ENCODE peak calls at places on chromosomes 5 and 9, in six cellular contexts. I is CD4-positive, alpha-beta T cell; U is iris pigment epithelial cell; M is neuronal stem cell; Q is adrenal gland; F is left ventricle myocardium superior. H is an unnamed sample.

GRCh38 chr5:87645241-87645640 is 232.5 kb upstream of the CCNH start:
- DNase-seq in F (no peak), U (no peak), I (no peak), Q (no peak), M (no peak), H (no peak)

GRCh38 chr9:31166516-31166915 is 1217.9 kb upstream of the ACO1 start:
- DNase-seq in F (no peak), I (no peak), Q (no peak), U (no peak), M (no peak), H (no peak)

GRCh38 chr5:164057121-164057520 is 551.7 kb downstream of the MAT2B start:
- DNase-seq in M (no peak), Q (no peak), I (no peak), U (no peak), F (no peak), H (no peak)

GRCh38 chr5:31511305-31511704 is 20.6 kb downstream of the DROSHA start:
- DNase-seq in I (no peak), Q (no peak), U (no peak), M (no peak), F (no peak), H (no peak)

GRCh38 chr5:148956632-148957385 is 106.1 kb downstream of the SH3TC2 start:
- DNase-seq in U (no peak), M (no peak), I (no peak), Q (no peak), F (no peak), H (no peak)

GRCh38 chr5:140251527-140251973 is 51.4 kb downstream of the PFDN1 start:
- DNase-seq in I (peak; percentile 26), M (no peak), F (no peak), Q (no peak), U (peak; percentile 93), H (no peak)

GRCh38 chr9:5425006-5425628 is 12.6 kb downstream of the PLGRKT start:
- DNase-seq in U (peak; percentile 32), I (no peak), F (no peak), M (no peak), Q (no peak), H (no peak)

GRCh38 chr5:115810776-115811175 is 5.7 kb downstream of the CDO1 start:
- DNase-seq in U (peak; percentile 44), M (no peak), I (no peak), Q (no peak), F (no peak), H (no peak)